ENCODE peak calls at places on chromosomes 6 and 20, in four cellular contexts. I is HepG2, N is IMR-90, W is K562. D is an unnamed sample.

GRCh38 chr6:106066984-106067383 is 19.2 kb upstream of the PRDM1 start:
- DNase-seq in W (no peak), I (no peak), N (peak), D (no peak)

GRCh38 chr20:19301142-19301541 is 88.7 kb downstream of the SLC24A3 start:
- DNase-seq in N (no peak), W (no peak), I (no peak), D (no peak)

GRCh38 chr20:61876931-61877330 is 188.8 kb downstream of the TAF4 start:
- DNase-seq in I (no peak), N (no peak), W (no peak), D (no peak)

GRCh38 chr20:62805365-62805710 is 703 bp downstream of the OGFR start:
- DNase-seq in N (no peak), I (no peak), W (no peak), D (no peak)

GRCh38 chr20:15297059-15297875 is 959.9 kb upstream of the FLRT3 start:
- DNase-seq in I (no peak), N (no peak), W (no peak), D (no peak)

GRCh38 chr6:18388942-18389341 is 1.8 kb downstream of the RNF144B start:
- DNase-seq in N (peak), W (no peak), I (peak), D (peak)

GRCh38 chr6:17202526-17202925 is 78.6 kb upstream of the RBM24 start:
- DNase-seq in W (no peak), N (peak), I (no peak), D (no peak)

GRCh38 chr6:170036916-170037315 is 254.0 kb downstream of the DLL1 start:
- DNase-seq in I (no peak), N (no peak), W (no peak), D (no peak)

GRCh38 chr6:30508890-30509736 is 19.8 kb downstream of the HLA-E start:
- DNase-seq in N (peak), W (no peak), I (no peak), D (no peak)

GRCh38 chr6:157143885-157144795 is 179.2 kb downstream of the TMEM242 start:
- DNase-seq in I (no peak), N (peak), W (no peak), D (no peak)

GRCh38 chr6:16472349-16473069 is 234.1 kb downstream of the GMPR start:
- DNase-seq in W (no peak), I (peak), N (peak), D (peak)

GRCh38 chr6:3427740-3428085 is 29.1 kb downstream of the SLC22A23 start:
- DNase-seq in N (no peak), W (no peak), I (no peak), D (no peak)

GRCh38 chr6:90144396-90144795 is 152.2 kb downstream of the BACH2 start:
- DNase-seq in N (no peak), I (no peak), W (no peak), D (no peak)

GRCh38 chr20:47136782-47137181 is 219.7 kb downstream of the ZMYND8 start:
- DNase-seq in I (no peak), N (no peak), W (no peak), D (no peak)

DNA sequence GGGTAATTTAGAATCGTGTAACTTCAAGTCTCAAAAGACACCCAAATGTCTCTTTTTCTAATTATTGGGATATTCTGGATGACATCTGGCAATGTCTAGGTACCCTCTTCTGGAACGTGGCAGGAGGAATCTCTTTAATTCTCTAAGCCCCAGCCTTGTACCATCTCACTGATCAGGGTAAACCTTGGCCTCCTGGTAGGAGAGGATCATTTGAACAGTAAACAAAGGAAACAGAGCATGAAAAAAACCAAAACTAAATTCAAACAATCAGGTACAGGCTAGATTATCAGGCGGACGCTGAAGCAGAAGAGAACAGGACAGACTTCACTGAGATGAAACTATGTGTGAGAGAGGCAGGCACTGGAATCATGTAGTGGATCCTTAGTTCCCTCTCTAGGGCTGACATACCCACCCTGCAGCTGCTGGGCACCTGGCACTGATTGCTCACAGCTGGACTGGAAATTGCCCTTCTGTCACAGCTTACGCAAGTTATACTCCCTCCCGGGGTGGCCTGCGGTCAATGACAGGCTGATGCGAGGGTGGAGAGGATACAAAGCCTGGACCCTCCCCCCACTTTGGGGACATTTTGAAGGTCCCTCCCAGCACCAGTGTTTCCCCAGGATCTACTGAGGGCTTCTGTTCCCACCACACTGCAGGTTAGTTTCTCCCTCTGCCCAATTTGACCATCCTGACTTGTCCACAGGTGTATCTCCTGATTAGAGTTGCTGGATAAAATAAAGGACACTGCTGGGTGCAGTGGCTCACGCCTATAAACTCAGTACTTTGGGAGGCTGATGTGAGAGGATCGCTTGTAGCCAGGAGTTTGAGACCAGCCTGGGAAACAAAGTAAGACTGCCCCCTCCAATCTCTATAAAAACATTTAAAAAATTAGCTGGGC is 20.6 kb upstream of the ZBTB24 start:
- DNase-seq in W (no peak), I (no peak), N (no peak), D (no peak)
- TF ChIP-seq MAZ in W (no peak), I (no peak), N (no peak), D (no peak)

GRCh38 chr20:13995086-13995665 is at the start of gene MACROD2:
- DNase-seq in W (peak), N (peak), I (peak), D (peak)
- TF ChIP-seq MAZ in W (no peak), N (no peak), I (peak), D (no peak)

GRCh38 chr20:37353285-37353849 is 7.4 kb downstream of the SRC start:
- DNase-seq in W (no peak), N (no peak), I (no peak), D (no peak)
- TF ChIP-seq MAZ in W (no peak), N (no peak), I (no peak), D (no peak)

DNA sequence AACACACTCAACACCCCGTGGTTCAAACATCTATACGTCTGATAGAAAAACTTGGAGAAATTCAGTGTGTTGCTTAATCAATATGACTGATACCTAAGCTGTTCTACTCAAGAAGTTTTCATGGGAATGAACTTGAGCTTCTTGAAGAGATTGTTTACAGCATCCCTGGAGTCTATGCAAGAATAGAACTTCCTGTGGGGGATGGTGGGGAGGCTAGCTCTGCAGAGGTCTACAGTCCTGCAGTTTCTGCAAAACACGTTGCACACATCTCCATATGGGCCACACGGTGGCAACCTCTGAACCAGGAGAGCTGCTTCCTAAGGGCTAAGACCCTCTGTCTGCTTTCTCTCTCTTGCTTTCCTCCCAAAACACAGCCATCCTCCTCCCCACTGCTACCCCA is 32.7 kb upstream of the FANCE start:
- DNase-seq in N (peak), I (peak), W (no peak), D (no peak)
- TF ChIP-seq MAZ in N (no peak), I (no peak), W (no peak), D (no peak)

GRCh38 chr6:137443901-137444300 is 50.3 kb downstream of the OLIG3 start:
- DNase-seq in I (no peak), W (no peak), N (no peak), D (peak)
- TF ChIP-seq MAZ in I (no peak), W (no peak), N (no peak), D (no peak)

GRCh38 chr20:17339000-17339399 is 112.2 kb downstream of the PCSK2 start:
- DNase-seq in I (no peak), N (no peak), W (no peak), D (no peak)

DNA sequence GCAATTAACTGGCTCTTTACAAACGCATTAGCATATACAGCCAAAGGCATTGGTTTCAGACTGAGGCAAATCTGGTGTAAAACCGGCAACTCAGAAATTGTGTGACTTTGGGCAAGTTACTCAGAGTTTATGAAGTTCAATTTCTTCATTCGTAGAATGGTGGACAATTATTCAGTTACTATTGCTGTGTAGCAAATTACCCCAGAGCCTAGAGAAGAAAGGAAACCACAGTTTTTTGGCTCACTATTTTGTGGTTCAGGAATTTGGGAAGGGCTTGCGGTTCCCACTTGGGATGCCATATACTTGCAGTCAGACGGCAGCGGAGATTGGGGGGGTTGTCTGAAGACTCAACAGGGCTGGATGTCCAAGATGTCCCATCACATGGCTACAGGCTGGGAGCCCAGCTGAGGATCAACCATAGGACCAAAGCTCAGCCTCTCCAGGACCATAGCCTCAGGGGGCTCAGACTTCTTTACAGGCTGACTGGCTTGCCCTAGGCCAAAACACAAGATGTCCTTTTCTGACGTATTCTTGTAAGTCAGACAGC is 108.1 kb downstream of the PCSK2 start:
- DNase-seq in W (no peak), N (no peak), I (no peak), D (no peak)
- TF ChIP-seq MAZ in W (no peak), N (no peak), I (no peak), D (no peak)

GRCh38 chr6:36514554-36515456 is 32.5 kb downstream of the STK38 start:
- DNase-seq in W (no peak), N (no peak), I (peak), D (no peak)
- TF ChIP-seq MAZ in W (no peak), N (no peak), I (no peak), D (no peak)

GRCh38 chr20:53162251-53162835 is 190.2 kb downstream of the TSHZ2 start:
- DNase-seq in W (peak), I (no peak), N (peak), D (peak)
- TF ChIP-seq MAZ in W (no peak), I (no peak), N (no peak), D (no peak)

DNA sequence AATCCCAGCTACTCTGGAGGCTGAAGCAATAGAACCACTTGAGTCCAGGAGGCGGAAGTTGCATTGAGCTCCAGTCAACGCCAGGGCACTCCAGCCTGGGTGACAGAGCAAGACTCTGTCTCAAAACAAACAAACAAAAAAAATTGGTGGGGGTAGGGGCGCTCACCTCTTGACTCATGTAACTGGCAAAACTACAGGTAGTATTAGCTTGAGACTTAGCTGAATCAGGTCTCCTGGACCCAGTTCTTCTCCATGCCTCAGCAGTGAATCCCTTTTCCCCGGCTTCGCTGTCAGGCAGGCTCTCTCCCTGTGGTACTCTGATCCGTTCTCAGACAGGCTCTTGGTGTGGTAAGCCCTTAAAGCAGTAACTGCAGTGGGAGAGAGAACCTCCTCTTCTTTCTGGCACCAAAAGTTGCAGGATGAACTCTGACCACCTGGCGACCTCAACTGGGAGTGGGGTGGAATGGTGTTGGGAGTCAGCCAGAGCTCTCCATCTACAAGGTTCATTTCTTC is 12.9 kb downstream of the SLC9A8 start:
- DNase-seq in N (no peak), W (no peak), I (peak), D (no peak)
- TF ChIP-seq MAZ in N (no peak), W (no peak), I (no peak), D (no peak)

GRCh38 chr6:140490086-140490485 is 1115.6 kb upstream of the CITED2 start:
- DNase-seq in W (no peak), I (no peak), N (peak), D (no peak)
- TF ChIP-seq MAZ in W (no peak), I (no peak), N (no peak), D (no peak)

D was measured in A549.